ENCODE peak calls at places on chromosomes 12 and 14, in ten cellular contexts. One of them, this sample, is unnamed.

GRCh38 chr14:75492832-75493579 is 29.3 kb upstream of the BATF start:
- ATAC-seq in naive B cell: no peak
- ATAC-seq in heart right ventricle: no peak
- ATAC-seq in gastroesophageal sphincter: no peak
- ATAC-seq in Right ventricle myocardium superior: no peak
- ATAC-seq in upper lobe of left lung: no peak
- ATAC-seq in RWPE2: no peak
- ATAC-seq in activated naive CD8-positive, alpha-beta T cell treated with anti-CD3 and anti-CD28 coated beads, Interleukin-2, amount 50 U/mL, for 24 hours: no peak
- ATAC-seq in A549: no peak
- ATAC-seq in sciatic nerve: no peak
- ATAC-seq in this sample: no peak

GRCh38 chr12:109489955-109490565 is 12.6 kb downstream of the UBE3B start:
- ATAC-seq in naive B cell: no peak
- ATAC-seq in heart right ventricle: no peak
- ATAC-seq in gastroesophageal sphincter: no peak
- ATAC-seq in Right ventricle myocardium superior: no peak
- ATAC-seq in upper lobe of left lung: no peak
- ATAC-seq in RWPE2: no peak
- ATAC-seq in activated naive CD8-positive, alpha-beta T cell treated with anti-CD3 and anti-CD28 coated beads, Interleukin-2, amount 50 U/mL, for 24 hours: no peak
- ATAC-seq in A549: no peak
- ATAC-seq in sciatic nerve: no peak
- ATAC-seq in this sample: no peak

GRCh38 chr12:99146185-99146584 is 501.1 kb downstream of the APAF1 start:
- ATAC-seq in naive B cell: no peak
- ATAC-seq in heart right ventricle: no peak
- ATAC-seq in gastroesophageal sphincter: no peak
- ATAC-seq in Right ventricle myocardium superior: peak; percentile 65
- ATAC-seq in upper lobe of left lung: no peak
- ATAC-seq in RWPE2: no peak
- ATAC-seq in activated naive CD8-positive, alpha-beta T cell treated with anti-CD3 and anti-CD28 coated beads, Interleukin-2, amount 50 U/mL, for 24 hours: no peak
- ATAC-seq in A549: no peak
- ATAC-seq in sciatic nerve: no peak
- ATAC-seq in this sample: no peak

GRCh38 chr14:63192085-63192484 is 12.2 kb upstream of the RHOJ start:
- ATAC-seq in naive B cell: no peak
- ATAC-seq in heart right ventricle: no peak
- ATAC-seq in gastroesophageal sphincter: peak; percentile 39
- ATAC-seq in Right ventricle myocardium superior: no peak
- ATAC-seq in upper lobe of left lung: no peak
- ATAC-seq in RWPE2: peak; percentile 44
- ATAC-seq in activated naive CD8-positive, alpha-beta T cell treated with anti-CD3 and anti-CD28 coated beads, Interleukin-2, amount 50 U/mL, for 24 hours: no peak
- ATAC-seq in A549: no peak
- ATAC-seq in sciatic nerve: no peak
- ATAC-seq in this sample: no peak

GRCh38 chr12:109822951-109823411 is 10.2 kb downstream of the TRPV4 start:
- ATAC-seq in naive B cell: no peak
- ATAC-seq in heart right ventricle: peak; percentile 74
- ATAC-seq in gastroesophageal sphincter: no peak
- ATAC-seq in Right ventricle myocardium superior: peak; percentile 91
- ATAC-seq in upper lobe of left lung: no peak
- ATAC-seq in RWPE2: peak; percentile 28
- ATAC-seq in activated naive CD8-positive, alpha-beta T cell treated with anti-CD3 and anti-CD28 coated beads, Interleukin-2, amount 50 U/mL, for 24 hours: peak; percentile 41
- ATAC-seq in A549: peak; percentile 52
- ATAC-seq in sciatic nerve: no peak
- ATAC-seq in this sample: peak; percentile 23

GRCh38 chr14:85978851-85979250 is 448.9 kb downstream of the FLRT2 start:
- ATAC-seq in naive B cell: no peak
- ATAC-seq in heart right ventricle: no peak
- ATAC-seq in gastroesophageal sphincter: no peak
- ATAC-seq in Right ventricle myocardium superior: no peak
- ATAC-seq in upper lobe of left lung: no peak
- ATAC-seq in RWPE2: no peak
- ATAC-seq in activated naive CD8-positive, alpha-beta T cell treated with anti-CD3 and anti-CD28 coated beads, Interleukin-2, amount 50 U/mL, for 24 hours: no peak
- ATAC-seq in A549: no peak
- ATAC-seq in sciatic nerve: no peak
- ATAC-seq in this sample: no peak

GRCh38 chr14:77475432-77476115 is 17.7 kb downstream of the AHSA1 start:
- ATAC-seq in naive B cell: no peak
- ATAC-seq in heart right ventricle: no peak
- ATAC-seq in gastroesophageal sphincter: no peak
- ATAC-seq in Right ventricle myocardium superior: no peak
- ATAC-seq in upper lobe of left lung: peak; percentile 6
- ATAC-seq in RWPE2: peak; percentile 6
- ATAC-seq in activated naive CD8-positive, alpha-beta T cell treated with anti-CD3 and anti-CD28 coated beads, Interleukin-2, amount 50 U/mL, for 24 hours: no peak
- ATAC-seq in A549: no peak
- ATAC-seq in sciatic nerve: no peak
- ATAC-seq in this sample: no peak

GRCh38 chr12:51531982-51532497 is 59.0 kb upstream of the SCN8A start:
- ATAC-seq in naive B cell: peak; percentile 95
- ATAC-seq in heart right ventricle: peak; percentile 85
- ATAC-seq in gastroesophageal sphincter: peak; percentile 61
- ATAC-seq in Right ventricle myocardium superior: peak; percentile 90
- ATAC-seq in upper lobe of left lung: peak; percentile 90
- ATAC-seq in RWPE2: peak; percentile 83
- ATAC-seq in activated naive CD8-positive, alpha-beta T cell treated with anti-CD3 and anti-CD28 coated beads, Interleukin-2, amount 50 U/mL, for 24 hours: peak; percentile 80
- ATAC-seq in A549: peak; percentile 94
- ATAC-seq in sciatic nerve: peak; percentile 87
- ATAC-seq in this sample: peak; percentile 94

GRCh38 chr14:64787619-64788018 is 83.4 kb downstream of the PLEKHG3 start:
- ATAC-seq in naive B cell: no peak
- ATAC-seq in heart right ventricle: no peak
- ATAC-seq in gastroesophageal sphincter: no peak
- ATAC-seq in Right ventricle myocardium superior: no peak
- ATAC-seq in upper lobe of left lung: no peak
- ATAC-seq in RWPE2: no peak
- ATAC-seq in activated naive CD8-positive, alpha-beta T cell treated with anti-CD3 and anti-CD28 coated beads, Interleukin-2, amount 50 U/mL, for 24 hours: no peak
- ATAC-seq in A549: no peak
- ATAC-seq in sciatic nerve: no peak
- ATAC-seq in this sample: no peak

This sample was measured in SK-N-SH treated with all-trans-retinoic acid at 6 μM for 48 hours.